ENCODE peak calls at places on chromosomes 4 and X, in five cellular contexts. C is dorsolateral prefrontal cortex, E is GM12878, L is lower lobe of right lung, F is endothelial cell of umbilical vein. Z is an unnamed sample. For H3K27me3, the result is how much of the 10 kb centered on the place peaks cover.

GRCh38 chrX:50988649-50989048 is 78.1 kb downstream of the BMP15 start:
- DNase-seq in C (no peak), E (no peak), L (no peak), F (peak), Z (peak)

GRCh38 chr4:173420324-173420752 is 21.4 kb upstream of the SCRG1 start:
- DNase-seq in C (no peak), E (no peak), L (no peak), F (peak), Z (no peak)

GRCh38 chr4:8353158-8353495 is 83.6 kb downstream of the HTRA3 start:
- DNase-seq in C (peak), E (no peak), L (no peak), F (no peak), Z (no peak)

GRCh38 chrX:13094780-13095425 is 50.5 kb upstream of the FAM9C start:
- DNase-seq in C (no peak), E (no peak), L (no peak), F (peak), Z (peak)

GRCh38 chr4:48570646-48571220 is 80.7 kb downstream of the ZAR1 start:
- DNase-seq in C (no peak), E (no peak), L (no peak), F (no peak), Z (peak)

GRCh38 chr4:85520765-85521749 is 46.1 kb downstream of the ARHGAP24 start:
- DNase-seq in C (no peak), E (no peak), L (no peak), F (no peak), Z (no peak)

GRCh38 chrX:136115124-136115908 is 32.0 kb upstream of the FHL1 start:
- DNase-seq in C (no peak), E (no peak), L (no peak), F (no peak), Z (no peak)

GRCh38 chr4:182042945-182043344 is 200.3 kb upstream of the TENM3 start:
- DNase-seq in C (no peak), E (no peak), L (no peak), F (no peak), Z (no peak)

GRCh38 chrX:56995271-56995994 is at the start of gene SPIN3:
- DNase-seq in C (peak), E (peak), L (peak), F (peak), Z (peak)

GRCh38 chr4:164799410-164799809 is 45.5 kb downstream of the SMIM31 start:
- DNase-seq in C (no peak), E (no peak), L (no peak), F (no peak), Z (no peak)

GRCh38 chrX:35040871-35041270 is 98.3 kb downstream of the FAM47B start:
- DNase-seq in C (no peak), E (no peak), L (no peak), F (no peak), Z (no peak)

GRCh38 chrX:85569096-85569495 is 189.6 kb upstream of the POF1B start:
- DNase-seq in C (no peak), E (no peak), L (no peak), F (no peak), Z (no peak)

GRCh38 chr4:108094131-108094530 is 74.6 kb downstream of the LEF1 start:
- DNase-seq in C (no peak), E (no peak), L (no peak), F (no peak), Z (no peak)

GRCh38 chr4:126489826-126490463 is 1142.8 kb upstream of the INTU start:
- DNase-seq in C (no peak), E (no peak), L (no peak), F (no peak), Z (no peak)

DNA sequence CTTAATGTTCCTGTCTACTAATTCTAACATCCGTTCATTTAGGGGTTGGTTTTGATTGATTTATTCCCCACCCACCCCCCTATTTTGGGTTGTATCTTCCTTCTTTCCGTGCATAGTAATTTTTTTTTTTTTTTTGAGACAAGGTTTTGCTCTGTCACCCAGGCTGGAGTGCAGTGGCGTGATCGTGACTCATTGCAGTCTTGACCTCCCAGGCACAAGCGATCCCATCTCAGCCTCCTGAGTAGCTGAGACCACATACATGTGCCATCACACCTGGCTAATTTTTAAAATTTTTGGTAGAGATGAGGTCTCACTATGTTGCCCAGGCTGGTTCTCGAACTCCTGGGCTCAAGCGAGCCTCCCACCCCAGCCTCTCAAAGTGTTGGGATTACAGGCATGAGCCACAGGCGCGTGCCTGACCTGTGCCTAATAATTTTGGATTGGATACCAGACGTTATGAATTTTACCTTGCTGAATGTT is 79.9 kb downstream of the ZFX start:
- DNase-seq in C (no peak), E (no peak), L (no peak), F (no peak), Z (no peak)
- H3K4me3 ChIP-seq in C (no peak), E (no peak), L (no peak), F (no peak), Z (no peak)

DNA sequence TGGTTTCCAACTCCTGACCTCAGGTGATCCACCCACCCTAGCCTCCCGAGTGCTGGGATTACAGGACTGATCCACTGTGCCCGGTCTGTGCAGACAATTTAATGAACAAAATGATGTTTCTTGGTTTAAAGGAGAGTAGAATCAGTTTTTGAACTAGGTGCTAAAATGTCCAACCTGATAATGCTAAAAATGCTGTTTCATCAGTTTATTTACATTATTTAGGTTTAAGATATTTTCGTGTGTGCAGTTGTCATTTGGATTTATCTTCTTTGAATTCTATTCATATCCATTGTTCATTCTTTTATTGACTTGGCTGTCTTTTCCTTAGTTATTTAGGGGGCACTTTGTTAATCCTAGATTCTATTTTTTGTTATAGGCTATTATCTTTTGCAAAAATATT is 18.0 kb upstream of the GABRB1 start:
- DNase-seq in C (no peak), E (no peak), L (no peak), F (no peak), Z (no peak)
- H3K27ac ChIP-seq in C (no peak), E (no peak), L (no peak), F (no peak), Z (no peak)

DNA sequence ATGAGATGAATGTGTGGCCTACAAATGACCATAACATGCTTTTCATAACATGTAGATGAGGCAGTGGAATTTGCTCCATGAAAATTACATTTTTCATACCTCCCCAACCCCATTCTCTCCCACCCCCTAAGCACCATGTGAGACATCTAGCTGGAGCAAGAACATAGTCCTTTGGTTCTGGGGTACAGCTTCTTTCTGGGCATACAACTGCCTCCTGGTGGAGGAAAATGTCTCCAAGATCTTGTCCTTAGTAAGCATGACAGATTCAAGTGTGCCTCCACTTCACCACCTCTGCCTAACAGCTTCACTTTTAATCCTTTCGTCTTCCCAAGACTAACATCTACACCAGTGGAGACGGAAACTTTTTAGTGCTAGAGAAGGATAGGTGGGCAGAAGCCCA is 8.0 kb downstream of the EXOC1L start:
- DNase-seq in C (no peak), E (no peak), L (no peak), F (no peak), Z (no peak)
- H3K27me3 ChIP-seq in C (under half), E (under half), L (under half), F (under half), Z (under half)

DNA sequence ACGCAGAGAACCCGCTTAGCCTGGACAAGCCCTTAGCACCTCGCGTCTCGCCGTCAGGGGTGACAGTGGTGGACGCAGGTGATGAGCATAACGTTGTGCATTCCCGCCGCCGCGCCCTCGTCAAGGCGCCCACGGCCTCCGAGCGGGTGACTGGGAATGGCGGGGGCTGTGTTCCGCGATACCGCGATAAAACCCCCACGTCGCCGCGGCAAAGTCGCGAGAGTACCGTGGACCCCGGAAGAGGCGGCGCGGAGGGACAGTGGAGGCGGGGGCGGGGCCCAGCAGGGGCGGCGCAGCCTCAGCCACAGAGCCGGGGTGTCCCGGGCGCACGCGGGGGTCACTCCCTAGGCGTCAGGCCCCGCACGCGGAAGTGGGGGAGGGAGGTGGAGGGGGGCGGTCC is 53.8 kb downstream of the ZFYVE28 start:
- DNase-seq in C (no peak), E (no peak), L (peak), F (no peak), Z (peak)
- H3K4me3 ChIP-seq in C (peak), E (no peak), L (peak), F (no peak), Z (peak)

GRCh38 chr4:141971854-141972253 is 335.5 kb downstream of the IL15 start:
- DNase-seq in C (no peak), E (no peak), L (no peak), F (peak), Z (no peak)

GRCh38 chr4:141972950-141973349 is 336.6 kb downstream of the IL15 start:
- DNase-seq in C (no peak), E (no peak), L (no peak), F (no peak), Z (no peak)

DNA sequence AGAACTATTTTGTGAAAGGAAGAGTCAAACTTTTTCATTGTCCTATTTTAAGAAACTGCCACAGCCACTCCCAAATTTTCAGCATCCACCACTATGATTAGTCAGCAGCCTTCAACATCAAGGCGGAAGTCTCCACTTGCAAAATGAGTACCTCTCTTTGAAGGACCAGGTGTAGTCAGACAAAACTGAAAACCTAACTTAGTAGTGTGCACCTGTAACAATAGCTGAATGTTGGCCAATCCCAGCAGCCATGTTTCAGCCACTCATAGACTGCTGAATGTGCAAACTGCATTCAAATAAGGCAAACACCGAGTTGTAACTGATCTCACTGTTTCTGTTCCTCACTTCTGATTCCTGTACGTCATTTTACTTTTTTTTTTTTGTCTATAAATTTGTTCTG is 341.1 kb downstream of the IL15 start:
- DNase-seq in C (no peak), E (no peak), L (no peak), F (no peak), Z (no peak)
- H3K27ac ChIP-seq in C (no peak), E (no peak), L (no peak), F (no peak), Z (no peak)

GRCh38 chrX:154802838-154803410 is 2.4 kb downstream of the MPP1 start:
- DNase-seq in C (no peak), E (no peak), L (no peak), F (no peak), Z (no peak)

GRCh38 chrX:154804564-154804956 is 725 bp downstream of the MPP1 start:
- DNase-seq in C (no peak), E (no peak), L (no peak), F (no peak), Z (no peak)

GRCh38 chrX:154797006-154797405 is 8.3 kb downstream of the MPP1 start:
- DNase-seq in C (no peak), E (no peak), L (no peak), F (no peak), Z (peak)

GRCh38 chrX:154799554-154800348 is 5.5 kb downstream of the MPP1 start:
- DNase-seq in C (no peak), E (no peak), L (no peak), F (peak), Z (no peak)

GRCh38 chrX:154800508-154801207 is 4.6 kb downstream of the MPP1 start:
- DNase-seq in C (no peak), E (no peak), L (no peak), F (peak), Z (no peak)
- H3K27me3 ChIP-seq in C (under half), E (under half), L (under half), F (under half), Z (under half)

GRCh38 chr4:2511645-2512131 is 24.8 kb upstream of the FAM193A start:
- DNase-seq in C (no peak), E (no peak), L (no peak), F (no peak), Z (no peak)

GRCh38 chr4:2510351-2511259 is 25.8 kb upstream of the FAM193A start:
- DNase-seq in C (no peak), E (no peak), L (no peak), F (no peak), Z (no peak)

GRCh38 chr4:2516635-2517034 is 19.8 kb upstream of the FAM193A start:
- DNase-seq in C (no peak), E (no peak), L (no peak), F (no peak), Z (no peak)

GRCh38 chr4:2515835-2516550 is 20.5 kb upstream of the FAM193A start:
- DNase-seq in C (no peak), E (no peak), L (no peak), F (no peak), Z (no peak)

DNA sequence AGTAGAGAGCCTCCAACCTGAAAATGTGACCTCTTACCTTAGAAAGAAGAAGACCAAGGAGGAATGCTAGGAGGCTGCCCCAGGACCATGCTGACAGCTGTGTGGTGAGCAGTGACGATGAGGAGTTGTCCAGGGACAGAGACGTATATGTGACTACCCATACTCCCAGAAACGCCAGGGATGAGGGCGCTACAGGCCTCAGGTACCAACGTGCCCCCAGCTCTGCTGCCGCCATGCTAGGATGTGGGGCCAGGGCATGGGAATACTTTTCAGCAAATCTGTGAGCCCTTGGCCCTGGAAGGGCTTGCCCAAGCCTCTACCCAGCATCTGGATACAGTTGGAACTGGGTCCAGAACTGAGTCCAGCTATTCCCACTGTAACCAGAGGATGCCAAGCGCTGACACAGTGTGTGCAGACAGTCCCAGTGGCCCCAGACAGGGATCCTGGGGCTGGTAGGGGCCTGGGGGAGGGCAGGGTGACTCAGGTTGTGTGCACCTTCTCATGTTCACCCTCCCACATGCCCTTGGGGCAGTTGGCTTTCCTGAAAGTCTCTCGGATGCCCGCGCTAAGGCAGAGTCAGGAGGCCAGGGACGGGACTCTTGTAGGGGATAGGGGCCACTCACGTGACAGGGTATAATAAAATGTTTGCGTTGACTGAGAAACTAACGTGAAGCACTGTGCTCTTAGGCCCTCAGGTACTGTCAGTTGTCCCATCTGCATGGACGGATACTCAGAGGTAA is 23.9 kb upstream of the FAM193A start:
- DNase-seq in C (no peak), E (no peak), L (no peak), F (no peak), Z (no peak)
- H3K4me3 ChIP-seq in C (no peak), E (no peak), L (no peak), F (no peak), Z (no peak)

DNA sequence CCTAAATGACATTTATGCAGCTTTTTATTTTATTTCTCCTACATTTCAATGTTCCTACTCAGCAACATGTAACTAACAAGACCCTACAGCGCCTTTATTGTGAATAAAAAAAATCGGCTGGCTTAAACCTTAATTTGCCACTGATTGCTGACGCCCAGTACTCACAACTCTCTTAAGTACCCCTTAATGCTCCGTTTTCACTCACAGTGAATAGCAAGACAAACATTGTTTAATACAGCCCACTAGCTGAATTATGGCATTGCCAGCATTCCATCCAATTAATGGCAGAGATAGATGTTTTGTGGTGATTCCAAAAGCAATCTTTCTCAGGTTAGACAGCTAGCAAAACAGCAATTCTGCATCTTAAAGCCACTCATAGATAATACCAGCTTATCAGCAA is 61.1 kb downstream of the PPARGC1A start:
- DNase-seq in C (no peak), E (no peak), L (no peak), F (no peak), Z (no peak)
- H3K27ac ChIP-seq in C (no peak), E (no peak), L (no peak), F (no peak), Z (no peak)

GRCh38 chr4:4227510-4228355 is 1.0 kb upstream of the OTOP1 start:
- DNase-seq in C (no peak), E (no peak), L (no peak), F (no peak), Z (no peak)
- H3K27me3 ChIP-seq in C (under half), E (under half), L (under half), F (under half), Z (under half)